ENCODE peak calls at places on chromosomes 1 and 21, in four cellular contexts. A is tibial nerve, C is IMR-90, V is fibroblast of lung. O is an unnamed sample.

GRCh38 chr1:111923766-111924165 is 65.7 kb downstream of the KCND3 start:
- DNase-seq in A (no peak), C (no peak), V (no peak), O (no peak)

GRCh38 chr1:152972196-152972886 is 1.9 kb downstream of the SPRR4 start:
- DNase-seq in A (no peak), C (no peak), V (no peak), O (no peak)

GRCh38 chr1:204544321-204544720 is 28.1 kb downstream of the MDM4 start:
- DNase-seq in A (no peak), C (peak; percentile 54), V (peak; percentile 34), O (no peak)

GRCh38 chr1:21568006-21568746 is 59.0 kb downstream of the ALPL start:
- DNase-seq in A (no peak), C (peak; percentile 44), V (no peak), O (peak; percentile 8)

GRCh38 chr1:94265931-94266330 is 28.5 kb upstream of the ARHGAP29 start:
- DNase-seq in A (no peak), C (peak; percentile 31), V (no peak), O (no peak)

GRCh38 chr1:201423655-201424610 is 2.4 kb upstream of the TNNI1 start:
- DNase-seq in A (no peak), C (no peak), V (no peak), O (no peak)

GRCh38 chr1:77832889-77833288 is 53.4 kb downstream of the MIGA1 start:
- DNase-seq in A (no peak), C (peak; percentile 97), V (peak; percentile 100), O (no peak)

GRCh38 chr1:9404541-9404940 is 111.8 kb downstream of the SPSB1 start:
- DNase-seq in A (no peak), C (no peak), V (no peak), O (no peak)

GRCh38 chr1:25580933-25581332 is 35.7 kb upstream of the MAN1C1 start:
- DNase-seq in A (no peak), C (no peak), V (no peak), O (no peak)

GRCh38 chr1:219837274-219837993 is 90.9 kb downstream of the SLC30A10 start:
- DNase-seq in A (peak; percentile 66), C (peak; percentile 54), V (peak; percentile 72), O (no peak)

GRCh38 chr1:21342961-21343838 is 52.9 kb upstream of the ECE1 start:
- DNase-seq in A (peak; percentile 34), C (no peak), V (no peak), O (no peak)

GRCh38 chr1:211133841-211134669 is at the start of gene KCNH1:
- DNase-seq in A (peak; percentile 75), C (peak; percentile 69), V (peak; percentile 61), O (peak; percentile 80)

GRCh38 chr1:109208431-109208830 is 5.3 kb upstream of the SARS1 start:
- DNase-seq in A (no peak), C (no peak), V (no peak), O (no peak)

GRCh38 chr21:25997788-25998611 is 172.6 kb downstream of the APP start:
- DNase-seq in A (no peak), C (no peak), V (no peak), O (no peak)

GRCh38 chr1:150789396-150789795 is 18.7 kb downstream of the CTSK start:
- DNase-seq in A (peak; percentile 46), C (no peak), V (no peak), O (no peak)

GRCh38 chr1:9700340-9700739 is 48.8 kb downstream of the PIK3CD start:
- DNase-seq in A (no peak), C (peak; percentile 94), V (peak; percentile 50), O (no peak)

GRCh38 chr1:25653558-25653957 is 37.0 kb downstream of the MAN1C1 start:
- DNase-seq in A (no peak), C (no peak), V (no peak), O (no peak)

GRCh38 chr1:240663160-240663879 is 51.4 kb upstream of the GREM2 start:
- DNase-seq in A (no peak), C (peak; percentile 89), V (no peak), O (no peak)

DNA sequence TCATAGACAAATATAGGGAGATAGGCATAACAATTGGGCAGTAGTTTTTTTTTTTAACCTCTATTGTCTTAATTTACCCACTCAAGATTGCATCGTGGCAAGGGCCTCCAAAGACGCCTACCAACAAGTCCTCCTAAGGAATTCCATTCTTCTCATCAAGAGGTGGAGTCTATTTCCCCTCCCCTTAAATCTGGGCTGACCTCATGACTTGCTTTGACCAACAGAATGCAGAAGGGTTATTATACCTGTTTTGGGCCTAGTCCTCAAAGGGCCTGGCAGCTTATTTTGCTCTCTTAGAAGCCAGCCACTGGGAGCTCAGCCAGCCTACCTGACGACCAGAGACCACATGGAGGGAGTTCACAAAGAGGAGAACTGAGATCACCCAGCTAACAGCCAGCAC is 92.3 kb downstream of the COQ8A start:
- DNase-seq in A (no peak), C (no peak), V (no peak), O (no peak)
- H3K4me1 ChIP-seq in A (no peaks in the 10 kb centered on the region), C (no peaks in the 10 kb centered on the region), V (no peaks in the 10 kb centered on the region), O (no peaks in the 10 kb centered on the region)

DNA sequence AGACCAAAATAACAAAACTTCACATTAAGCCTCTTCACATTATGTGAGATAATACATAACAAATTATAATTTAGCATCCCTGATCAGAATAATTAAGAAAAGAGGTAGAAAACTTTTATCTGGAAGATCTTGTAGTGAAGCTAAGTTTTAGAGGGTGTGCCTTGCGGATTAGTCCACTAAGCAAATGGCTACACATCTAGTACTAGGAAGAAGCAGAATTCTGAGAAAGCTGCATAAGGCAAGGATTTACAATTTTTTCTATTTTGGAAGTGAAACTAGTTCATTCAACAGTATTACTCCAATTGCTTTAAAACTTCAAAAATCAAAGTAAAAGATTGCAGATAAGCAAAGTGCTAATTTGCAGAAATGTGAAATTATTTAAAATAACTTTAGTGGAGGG is 3.5 kb downstream of the YOD1 start:
- DNase-seq in A (no peak), C (no peak), V (no peak), O (no peak)
- H3K4me3 ChIP-seq in A (no peak overlapping the region), C (no peak overlapping the region), V (no peak overlapping the region), O (peak overlapping the region; percentile 30)

DNA sequence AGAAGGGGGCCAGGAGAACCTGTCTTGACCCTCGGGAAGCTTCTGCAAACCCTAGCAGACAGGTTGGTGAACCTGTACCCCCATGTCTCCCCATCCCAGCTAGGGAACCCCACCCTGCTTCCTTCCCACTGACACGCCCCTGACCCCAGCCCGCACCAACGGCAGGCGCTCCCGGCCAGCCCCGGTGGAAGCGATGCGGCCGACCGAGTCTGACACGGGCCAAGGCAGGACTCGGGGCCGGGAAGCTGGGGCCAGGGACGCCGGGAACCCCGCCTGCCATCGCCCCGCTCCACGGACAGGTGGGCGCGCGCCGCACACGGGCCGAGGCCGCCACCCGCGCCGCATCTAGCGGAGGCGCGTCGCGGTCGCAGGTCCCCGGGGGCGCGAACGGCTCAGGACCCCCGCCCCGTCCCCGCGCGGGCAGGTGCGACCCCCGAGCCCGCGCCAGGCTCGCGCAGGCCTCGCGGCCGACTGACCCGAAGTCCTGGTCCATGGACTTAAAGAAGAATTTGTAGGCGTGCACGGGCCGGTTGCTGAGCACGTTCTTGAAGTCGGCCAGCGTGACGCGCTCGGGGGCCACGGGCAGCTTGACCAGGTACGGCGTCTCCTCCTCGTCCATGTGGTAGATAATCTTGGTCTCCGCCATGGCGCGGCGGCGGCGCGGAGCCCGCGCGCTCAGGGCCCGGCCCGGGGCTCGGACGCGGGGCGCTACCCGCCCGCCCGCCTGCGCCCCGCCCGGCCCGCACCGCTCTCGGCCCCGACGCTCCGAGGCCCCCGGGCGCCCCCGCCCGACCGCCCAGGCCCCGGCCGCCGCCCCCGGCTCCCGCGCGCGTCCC is 580 bp downstream of the DVL1 start:
- DNase-seq in A (no peak), C (peak; percentile 46), V (peak; percentile 49), O (no peak)
- H3K4me1 ChIP-seq in A (peaks cover 65% of the 10 kb centered on the region), C (peaks cover 47% of the 10 kb centered on the region), V (peaks cover 40% of the 10 kb centered on the region), O (peaks cover 53% of the 10 kb centered on the region)

GRCh38 chr1:93082313-93082712 is 3.2 kb downstream of the MTF2 start:
- DNase-seq in A (no peak), C (no peak), V (no peak), O (no peak)
- H3K4me3 ChIP-seq in A (no peak overlapping the region), C (no peak overlapping the region), V (no peak overlapping the region), O (no peak overlapping the region)

DNA sequence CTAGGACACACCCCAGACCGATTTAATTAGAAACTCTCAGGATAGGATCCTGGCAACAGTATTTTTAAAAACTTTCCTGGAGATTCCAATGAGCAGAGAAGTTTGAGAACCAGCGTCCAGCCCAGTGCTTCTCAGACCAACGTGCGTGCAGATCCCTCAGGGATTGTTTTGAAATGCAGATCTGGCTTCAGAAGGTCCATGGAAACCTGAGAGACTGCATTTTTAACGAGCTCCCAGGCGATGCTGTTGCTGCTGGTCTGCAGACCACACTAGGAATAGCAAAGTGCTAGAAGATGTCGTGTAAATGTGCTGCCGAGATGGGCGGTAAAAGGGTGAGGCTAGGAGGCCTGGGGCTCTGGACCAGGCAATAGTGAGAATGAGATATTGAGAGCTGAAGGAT is 18.4 kb upstream of the CASQ1 start:
- DNase-seq in A (no peak), C (no peak), V (no peak), O (no peak)
- H3K4me1 ChIP-seq in A (no peaks in the 10 kb centered on the region), C (peaks cover 2% of the 10 kb centered on the region), V (no peaks in the 10 kb centered on the region), O (no peaks in the 10 kb centered on the region)

GRCh38 chr1:226692868-226693267 is 46.2 kb downstream of the ITPKB start:
- DNase-seq in A (no peak), C (no peak), V (no peak), O (no peak)

GRCh38 chr1:226697608-226698544 is 41.2 kb downstream of the ITPKB start:
- DNase-seq in A (no peak), C (no peak), V (no peak), O (no peak)

GRCh38 chr1:226696552-226696951 is 42.5 kb downstream of the ITPKB start:
- DNase-seq in A (no peak), C (peak; percentile 36), V (peak; percentile 30), O (no peak)

GRCh38 chr1:226697151-226697575 is 41.9 kb downstream of the ITPKB start:
- DNase-seq in A (no peak), C (peak; percentile 89), V (peak; percentile 85), O (no peak)

GRCh38 chr1:226695335-226695900 is 43.7 kb downstream of the ITPKB start:
- DNase-seq in A (no peak), C (no peak), V (no peak), O (no peak)
- H3K4me3 ChIP-seq in A (no peak overlapping the region), C (no peak overlapping the region), V (no peak overlapping the region), O (no peak overlapping the region)

O was measured in psoas muscle.